ENCODE peak calls at places on chromosomes 4 and X, in eight cellular contexts. S is NCI-H774; E is ACHN; Y is activated T-cell treated with anti-CD3 and anti-CD28 coated beads, Interleukin-2, amount 50 U/mL, for 4 hours; D is OCI-M1; V is RCC 7860; O is T1000; T is stomach. W is an unnamed sample.

GRCh38 chr4:53676402-53676871 is 85.2 kb upstream of the LNX1 start:
- DNase-seq in O (no peak), D (peak), T (no peak), Y (no peak), E (no peak), V (no peak), S (no peak), W (no peak)

GRCh38 chr4:1464581-1465171 is 58.4 kb upstream of the NKX1-1 start:
- DNase-seq in D (no peak), Y (no peak), E (no peak), S (no peak), O (no peak), V (no peak), T (no peak), W (no peak)

GRCh38 chr4:148238086-148238485 is 204.1 kb downstream of the NR3C2 start:
- DNase-seq in Y (no peak), O (no peak), E (no peak), T (no peak), D (no peak), S (no peak), V (no peak), W (no peak)

GRCh38 chr4:85761803-85762202 is 286.9 kb downstream of the ARHGAP24 start:
- DNase-seq in D (no peak), E (no peak), S (no peak), V (no peak), T (peak), O (no peak), Y (no peak), W (no peak)

GRCh38 chr4:80097395-80098177 is 24.6 kb upstream of the ANTXR2 start:
- DNase-seq in S (no peak), D (peak), E (no peak), O (peak), Y (no peak), T (no peak), V (no peak), W (no peak)

GRCh38 chr4:71052716-71053115 is 59.3 kb downstream of the DCK start:
- DNase-seq in T (no peak), O (no peak), E (no peak), Y (no peak), S (no peak), D (no peak), V (no peak), W (no peak)

GRCh38 chrX:40105791-40106676 is 8.3 kb upstream of the BCOR start:
- DNase-seq in O (peak), V (peak), E (peak), S (peak), Y (peak), D (peak), T (peak), W (no peak)

GRCh38 chr4:7423801-7424552 is 10.8 kb downstream of the PSAPL1 start:
- DNase-seq in O (no peak), E (no peak), T (peak), V (no peak), S (no peak), D (no peak), Y (no peak), W (no peak)

GRCh38 chr4:5165419-5166369 is 114.4 kb downstream of the STK32B start:
- DNase-seq in V (peak), T (no peak), Y (no peak), S (no peak), D (no peak), E (peak), O (peak), W (peak)

GRCh38 chr4:75686346-75686745 is 13.1 kb upstream of the G3BP2 start:
- DNase-seq in D (no peak), S (no peak), V (no peak), T (no peak), E (no peak), O (no peak), Y (peak), W (no peak)

GRCh38 chr4:22191565-22192301 is 243.2 kb upstream of the KCNIP4 start:
- DNase-seq in D (no peak), V (peak), E (peak), T (no peak), Y (no peak), S (no peak), O (no peak), W (no peak)

GRCh38 chrX:38505583-38505982 is 55.8 kb upstream of the TSPAN7 start:
- DNase-seq in T (no peak), Y (no peak), E (no peak), D (no peak), V (no peak), O (no peak), S (no peak), W (no peak)

GRCh38 chrX:57367649-57368048 is 81.1 kb downstream of the FAAH2 start:
- DNase-seq in D (no peak), V (no peak), O (no peak), S (peak), T (no peak), E (no peak), Y (no peak), W (no peak)

GRCh38 chr4:185567828-185568442 is 32.6 kb upstream of the PDLIM3 start:
- DNase-seq in T (no peak), O (no peak), V (no peak), D (no peak), S (no peak), Y (no peak), E (no peak), W (no peak)

GRCh38 chr4:144709793-144710525 is 64.0 kb downstream of the HHIP start:
- DNase-seq in Y (no peak), T (no peak), D (no peak), S (no peak), O (peak), V (peak), E (peak), W (peak)

GRCh38 chr4:86558258-86558657 is 35.9 kb upstream of the PTPN13 start:
- DNase-seq in Y (no peak), S (no peak), D (no peak), V (no peak), O (no peak), E (no peak), T (no peak), W (no peak)

GRCh38 chr4:142282870-142283431 is 563.1 kb downstream of the INPP4B start:
- DNase-seq in V (no peak), O (no peak), S (no peak), T (no peak), D (peak), Y (no peak), E (no peak), W (no peak)

GRCh38 chrX:107602694-107603239 is 25.5 kb upstream of the PRPS1 start:
- DNase-seq in V (no peak), Y (no peak), D (no peak), S (no peak), E (no peak), O (no peak), T (no peak), W (no peak)

GRCh38 chr4:5033266-5033945 is 14.1 kb upstream of the CYTL1 start:
- DNase-seq in E (no peak), Y (no peak), O (no peak), D (no peak), T (no peak), V (no peak), S (no peak), W (no peak)

GRCh38 chr4:137946423-137946822 is 295.7 kb downstream of the SLC7A11 start:
- DNase-seq in S (no peak), D (no peak), E (no peak), Y (no peak), T (no peak), V (no peak), O (no peak), W (no peak)

GRCh38 chr4:75494563-75494962 is 19.6 kb downstream of the RCHY1 start:
- DNase-seq in Y (no peak), T (no peak), E (peak), V (no peak), S (no peak), D (peak), O (no peak), W (no peak)

GRCh38 chr4:144906181-144906895 is 191.7 kb downstream of the ANAPC10 start:
- DNase-seq in Y (no peak), V (no peak), D (peak), E (no peak), S (no peak), T (no peak), O (no peak), W (no peak)

GRCh38 chr4:153467154-153467896 is 1.2 kb downstream of the TMEM131L start:
- DNase-seq in Y (peak), O (no peak), V (no peak), E (peak), T (peak), S (peak), D (peak), W (no peak)

GRCh38 chrX:30831082-30831481 is 58.0 kb downstream of the TAB3 start:
- DNase-seq in T (no peak), Y (no peak), E (no peak), V (no peak), D (no peak), O (no peak), S (no peak), W (no peak)

GRCh38 chr4:13538427-13538973 is 5.8 kb downstream of the NKX3-2 start:
- DNase-seq in V (no peak), S (no peak), T (no peak), E (no peak), D (no peak), Y (no peak), O (no peak), W (no peak)

GRCh38 chr4:1983053-1983845 is 25.5 kb downstream of the NELFA start:
- DNase-seq in V (no peak), T (no peak), Y (no peak), S (no peak), E (no peak), O (no peak), D (no peak), W (no peak)

GRCh38 chr4:54547299-54548097 is 110.3 kb upstream of the KIT start:
- DNase-seq in Y (no peak), S (peak), T (peak), E (no peak), V (no peak), D (no peak), O (no peak), W (no peak)

GRCh38 chrX:120023259-120023658 is 54.2 kb downstream of the RHOXF2B start:
- DNase-seq in O (no peak), E (no peak), T (no peak), Y (no peak), S (peak), V (no peak), D (no peak), W (no peak)

GRCh38 chr4:184433258-184433892 is 41.0 kb downstream of the IRF2 start:
- DNase-seq in Y (no peak), O (no peak), S (no peak), T (no peak), D (no peak), E (no peak), V (no peak), W (no peak)

GRCh38 chr4:106690487-106690886 is 321.9 kb upstream of the GIMD1 start:
- DNase-seq in V (peak), T (no peak), S (no peak), O (no peak), D (peak), Y (no peak), E (no peak), W (peak)

GRCh38 chr4:13907255-13907751 is 279.8 kb upstream of the BOD1L1 start:
- DNase-seq in V (peak), Y (no peak), S (no peak), D (no peak), O (peak), T (no peak), E (peak), W (peak)

GRCh38 chr4:26871611-26872010 is 11.0 kb downstream of the STIM2 start:
- DNase-seq in Y (no peak), S (no peak), T (no peak), D (no peak), O (no peak), V (no peak), E (no peak), W (no peak)

W was measured in kidney glomerular epithelial cell.